ENCODE peak calls at places on chromosomes 12 and 14, in six cellular contexts. C, I, F, W, K and T are unnamed samples.
A peak's percentile ranks its signal among the peaks of the same experiment; 100 is the strongest.

GRCh38 chr12:77630341-77630740 is 200.4 kb upstream of the NAV3 start:
- DNase-seq in C (no peak), I (no peak), F (no peak), W (no peak), K (no peak), T (no peak)

GRCh38 chr14:102182190-102182589 is 42.5 kb downstream of the WDR20 start:
- DNase-seq in C (no peak), I (peak; percentile 62), F (no peak), W (no peak), K (no peak), T (no peak)

GRCh38 chr12:104177663-104178501 is 37.7 kb upstream of the TXNRD1 start:
- DNase-seq in C (peak; percentile 93), I (peak; percentile 97), F (peak; percentile 67), W (peak; percentile 89), K (peak; percentile 92), T (peak; percentile 82)

GRCh38 chr14:50520947-50521815 is 11.2 kb downstream of the MAP4K5 start:
- DNase-seq in C (peak; percentile 82), I (peak; percentile 95), F (no peak), W (peak; percentile 54), K (no peak), T (no peak)

GRCh38 chr14:95044463-95045254 is 112.7 kb downstream of the DICER1 start:
- DNase-seq in C (no peak), I (no peak), F (no peak), W (no peak), K (no peak), T (no peak)

GRCh38 chr14:75650253-75651058 is 10.2 kb downstream of the ERG28 start:
- DNase-seq in C (no peak), I (no peak), F (no peak), W (no peak), K (no peak), T (no peak)

GRCh38 chr12:30999011-30999410 is 72.5 kb downstream of the TSPAN11 start:
- DNase-seq in C (no peak), I (no peak), F (no peak), W (no peak), K (no peak), T (no peak)

GRCh38 chr12:117842220-117842619 is 126.6 kb downstream of the KSR2 start:
- DNase-seq in C (no peak), I (no peak), F (no peak), W (no peak), K (no peak), T (no peak)

GRCh38 chr12:123900898-123901376 is 71.7 kb downstream of the CCDC92 start:
- DNase-seq in C (no peak), I (peak; percentile 44), F (no peak), W (no peak), K (peak; percentile 21), T (no peak)

GRCh38 chr12:109752117-109753053 is 38.8 kb downstream of the FAM222A start:
- DNase-seq in C (peak; percentile 60), I (no peak), F (no peak), W (no peak), K (no peak), T (no peak)

GRCh38 chr14:86933460-86933859 is 1059.5 kb downstream of the GALC start:
- DNase-seq in C (no peak), I (peak; percentile 6), F (no peak), W (no peak), K (no peak), T (no peak)

GRCh38 chr14:52951730-52952481 is 1.1 kb upstream of the FERMT2 start:
- DNase-seq in C (peak; percentile 71), I (peak; percentile 80), F (no peak), W (peak; percentile 66), K (peak; percentile 50), T (no peak)

GRCh38 chr12:19014243-19014642 is 115.3 kb upstream of the PLEKHA5 start:
- DNase-seq in C (no peak), I (peak; percentile 67), F (no peak), W (peak; percentile 61), K (no peak), T (no peak)

GRCh38 chr12:57430931-57431566 is at the start of gene R3HDM2:
- DNase-seq in C (peak; percentile 97), I (peak; percentile 96), F (peak; percentile 96), W (peak; percentile 87), K (peak; percentile 60), T (peak; percentile 89)

GRCh38 chr12:27521066-27521465 is 2.9 kb upstream of the PPFIBP1 start:
- DNase-seq in C (no peak), I (peak; percentile 52), F (peak; percentile 19), W (no peak), K (no peak), T (no peak)

GRCh38 chr12:92108651-92109050 is 37.0 kb downstream of the BTG1 start:
- DNase-seq in C (no peak), I (peak; percentile 78), F (no peak), W (peak; percentile 36), K (no peak), T (peak; percentile 18)

GRCh38 chr12:21296751-21297406 is 37.8 kb downstream of the SLCO1A2 start:
- DNase-seq in C (no peak), I (peak; percentile 2), F (no peak), W (no peak), K (no peak), T (no peak)

GRCh38 chr12:58242803-58243628 is 301.6 kb downstream of the ATP23 start:
- DNase-seq in C (no peak), I (peak; percentile 40), F (no peak), W (peak; percentile 21), K (no peak), T (no peak)

GRCh38 chr12:125211464-125211863 is 146.2 kb downstream of the AACS start:
- DNase-seq in C (no peak), I (no peak), F (no peak), W (no peak), K (no peak), T (no peak)
- H3K27me3 ChIP-seq in C (no peaks in the 10 kb centered on the region), I (no peaks in the 10 kb centered on the region), F (peaks cover 51% of the 10 kb centered on the region), W (no peaks in the 10 kb centered on the region), K (no peaks in the 10 kb centered on the region), T (no peaks in the 10 kb centered on the region)

DNA sequence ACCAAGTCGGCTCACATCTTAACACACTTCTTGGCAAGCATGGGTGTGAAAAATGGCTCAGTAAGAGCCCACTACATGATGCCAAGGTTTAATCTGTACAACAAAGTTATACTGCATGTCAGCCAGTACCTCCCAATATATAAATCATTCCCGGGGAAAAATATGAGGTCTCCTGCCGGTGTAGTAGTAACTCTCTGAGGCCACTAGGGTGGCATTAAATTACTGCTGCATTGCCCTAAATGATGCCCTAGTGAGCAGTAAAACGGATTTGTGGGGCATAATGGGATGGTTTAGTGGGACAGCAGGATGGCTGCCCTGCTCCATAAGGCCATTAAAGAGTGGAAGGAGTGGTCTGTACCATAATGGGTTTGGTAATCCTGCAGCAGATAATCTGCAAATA is 267.7 kb downstream of the MED13L start:
- DNase-seq in C (no peak), I (no peak), F (no peak), W (no peak), K (no peak), T (no peak)
- H3K27me3 ChIP-seq in C (no peaks in the 10 kb centered on the region), I (no peaks in the 10 kb centered on the region), F (no peaks in the 10 kb centered on the region), W (no peaks in the 10 kb centered on the region), K (no peaks in the 10 kb centered on the region), T (no peaks in the 10 kb centered on the region)

GRCh38 chr12:112796067-112796466 is 4.5 kb downstream of the RPH3A start:
- DNase-seq in C (no peak), I (no peak), F (no peak), W (no peak), K (no peak), T (no peak)

GRCh38 chr12:112792743-112793142 is 1.2 kb downstream of the RPH3A start:
- DNase-seq in C (no peak), I (no peak), F (no peak), W (no peak), K (no peak), T (no peak)

GRCh38 chr12:112794721-112795486 is 3.4 kb downstream of the RPH3A start:
- DNase-seq in C (no peak), I (no peak), F (no peak), W (no peak), K (no peak), T (no peak)

GRCh38 chr12:112798019-112798760 is 6.6 kb downstream of the RPH3A start:
- DNase-seq in C (no peak), I (no peak), F (no peak), W (no peak), K (no peak), T (no peak)

DNA sequence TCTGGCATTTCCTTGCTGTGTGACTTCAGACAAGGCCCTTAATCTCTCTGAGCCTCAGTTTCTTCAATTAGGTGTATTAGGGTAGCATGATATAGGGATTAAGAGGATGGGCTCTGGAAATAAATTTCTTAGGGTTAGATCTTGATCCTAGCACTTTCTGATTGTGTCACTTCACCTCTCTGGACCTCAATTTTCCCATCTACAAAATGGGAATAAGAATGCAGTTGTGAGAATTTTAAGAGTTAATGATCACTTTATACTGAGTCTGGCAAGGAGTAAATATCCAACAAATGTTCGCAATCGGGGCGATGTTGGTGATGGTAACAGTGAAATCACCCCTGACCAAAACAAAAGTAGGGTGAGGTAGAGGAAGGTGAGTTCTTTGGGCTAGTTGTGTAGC is 4.0 kb downstream of the RPH3A start:
- DNase-seq in C (no peak), I (no peak), F (no peak), W (no peak), K (no peak), T (no peak)
- H3K27me3 ChIP-seq in C (no peaks in the 10 kb centered on the region), I (no peaks in the 10 kb centered on the region), F (peaks cover 52% of the 10 kb centered on the region), W (no peaks in the 10 kb centered on the region), K (peaks cover 8% of the 10 kb centered on the region), T (peaks cover 8% of the 10 kb centered on the region)

GRCh38 chr12:49621651-49622500 is 1.5 kb upstream of the PRPF40B start:
- DNase-seq in C (no peak), I (no peak), F (no peak), W (no peak), K (no peak), T (no peak)

GRCh38 chr12:49618576-49618975 is 4.8 kb upstream of the PRPF40B start:
- DNase-seq in C (no peak), I (no peak), F (no peak), W (no peak), K (no peak), T (no peak)

GRCh38 chr12:49616533-49617219 is 6.7 kb upstream of the PRPF40B start:
- DNase-seq in C (no peak), I (no peak), F (no peak), W (no peak), K (no peak), T (no peak)

GRCh38 chr12:49622501-49623141 is 740 bp upstream of the PRPF40B start:
- DNase-seq in C (peak; percentile 61), I (peak; percentile 3), F (no peak), W (no peak), K (no peak), T (no peak)

GRCh38 chr12:49619286-49619685 is 4.1 kb upstream of the PRPF40B start:
- DNase-seq in C (no peak), I (peak; percentile 29), F (no peak), W (no peak), K (no peak), T (no peak)
- H3K27me3 ChIP-seq in C (no peaks in the 10 kb centered on the region), I (peaks cover 3% of the 10 kb centered on the region), F (no peaks in the 10 kb centered on the region), W (peaks cover 3% of the 10 kb centered on the region), K (no peaks in the 10 kb centered on the region), T (no peaks in the 10 kb centered on the region)